ENCODE peak calls at places on chromosomes 1 and 21, in six cellular contexts. One of them, this sample, is unnamed.

GRCh38 chr1:232416026-232416568 is 213.8 kb downstream of the SIPA1L2 start:
- DNase-seq in WTC11: no peak
- DNase-seq in K562: no peak
- DNase-seq in NB4: no peak
- DNase-seq in A549: no peak
- DNase-seq in GM12878: no peak
- DNase-seq in this sample: no peak

GRCh38 chr1:43565600-43566360 is 35.1 kb downstream of the PTPRF start:
- DNase-seq in WTC11: peak; percentile 82
- DNase-seq in K562: peak; percentile 93
- DNase-seq in NB4: peak; percentile 45
- DNase-seq in A549: no peak
- DNase-seq in GM12878: no peak
- DNase-seq in this sample: no peak

GRCh38 chr1:110494522-110495406 is 24.2 kb downstream of the KCNA10 start:
- DNase-seq in WTC11: no peak
- DNase-seq in K562: no peak
- DNase-seq in NB4: no peak
- DNase-seq in A549: no peak
- DNase-seq in GM12878: no peak
- DNase-seq in this sample: no peak

GRCh38 chr1:39115271-39116110 is 89.0 kb upstream of the MACF1 start:
- DNase-seq in WTC11: no peak
- DNase-seq in K562: peak; percentile 70
- DNase-seq in NB4: peak; percentile 35
- DNase-seq in A549: no peak
- DNase-seq in GM12878: no peak
- DNase-seq in this sample: no peak

GRCh38 chr21:17786219-17787181 is 32.7 kb downstream of the C21orf91 start:
- DNase-seq in WTC11: no peak
- DNase-seq in K562: no peak
- DNase-seq in NB4: peak; percentile 28
- DNase-seq in A549: no peak
- DNase-seq in GM12878: no peak
- DNase-seq in this sample: peak; percentile 73

GRCh38 chr1:56806804-56807203 is 12.4 kb downstream of the FYB2 start:
- DNase-seq in WTC11: no peak
- DNase-seq in K562: no peak
- DNase-seq in NB4: no peak
- DNase-seq in A549: no peak
- DNase-seq in GM12878: no peak
- DNase-seq in this sample: no peak

GRCh38 chr1:206699626-206700025 is 14.9 kb downstream of the MAPKAPK2 start:
- DNase-seq in WTC11: no peak
- DNase-seq in K562: peak; percentile 13
- DNase-seq in NB4: peak; percentile 80
- DNase-seq in A549: no peak
- DNase-seq in GM12878: no peak
- DNase-seq in this sample: peak; percentile 74

GRCh38 chr1:183598386-183598785 is 8.1 kb upstream of the NCF2 start:
- DNase-seq in WTC11: no peak
- DNase-seq in K562: no peak
- DNase-seq in NB4: no peak
- DNase-seq in A549: no peak
- DNase-seq in GM12878: no peak
- DNase-seq in this sample: no peak

GRCh38 chr1:248849152-248849551 is 9.7 kb downstream of the ZNF692 start:
- DNase-seq in WTC11: no peak
- DNase-seq in K562: no peak
- DNase-seq in NB4: no peak
- DNase-seq in A549: no peak
- DNase-seq in GM12878: no peak
- DNase-seq in this sample: no peak

GRCh38 chr1:30194046-30194619 is 529.3 kb downstream of the MATN1 start:
- DNase-seq in WTC11: no peak
- DNase-seq in K562: no peak
- DNase-seq in NB4: no peak
- DNase-seq in A549: no peak
- DNase-seq in GM12878: no peak
- DNase-seq in this sample: no peak

GRCh38 chr1:231931846-231932454 is 305.4 kb downstream of the DISC1 start:
- DNase-seq in WTC11: peak; percentile 74
- DNase-seq in K562: peak; percentile 75
- DNase-seq in NB4: peak; percentile 54
- DNase-seq in A549: peak; percentile 53
- DNase-seq in GM12878: no peak
- DNase-seq in this sample: no peak

GRCh38 chr1:24849653-24850295 is 80.3 kb downstream of the RUNX3 start:
- DNase-seq in WTC11: no peak
- DNase-seq in K562: no peak
- DNase-seq in NB4: peak; percentile 80
- DNase-seq in A549: peak; percentile 40
- DNase-seq in GM12878: no peak
- DNase-seq in this sample: no peak

GRCh38 chr21:34726627-34727337 is 58.0 kb downstream of the CLIC6 start:
- DNase-seq in WTC11: no peak
- DNase-seq in K562: no peak
- DNase-seq in NB4: no peak
- DNase-seq in A549: no peak
- DNase-seq in GM12878: no peak
- DNase-seq in this sample: no peak

GRCh38 chr1:239247299-239247698 is 139.1 kb upstream of the CHRM3 start:
- DNase-seq in WTC11: no peak
- DNase-seq in K562: no peak
- DNase-seq in NB4: no peak
- DNase-seq in A549: no peak
- DNase-seq in GM12878: no peak
- DNase-seq in this sample: no peak

GRCh38 chr1:19582318-19582717 is 61.8 kb upstream of the NBL1 start:
- DNase-seq in WTC11: peak; percentile 91
- DNase-seq in K562: peak; percentile 74
- DNase-seq in NB4: peak; percentile 74
- DNase-seq in A549: peak; percentile 54
- DNase-seq in GM12878: peak; percentile 42
- DNase-seq in this sample: no peak

GRCh38 chr21:30408782-30409494 is 13.1 kb downstream of the KRTAP13-1 start:
- DNase-seq in WTC11: peak; percentile 84
- DNase-seq in K562: no peak
- DNase-seq in NB4: peak; percentile 69
- DNase-seq in A549: peak; percentile 72
- DNase-seq in GM12878: no peak
- DNase-seq in this sample: peak; percentile 14

GRCh38 chr1:240385985-240386978 is 225.7 kb downstream of the GREM2 start:
- DNase-seq in WTC11: no peak
- DNase-seq in K562: no peak
- DNase-seq in NB4: peak; percentile 2
- DNase-seq in A549: peak; percentile 82
- DNase-seq in GM12878: no peak
- DNase-seq in this sample: no peak

DNA sequence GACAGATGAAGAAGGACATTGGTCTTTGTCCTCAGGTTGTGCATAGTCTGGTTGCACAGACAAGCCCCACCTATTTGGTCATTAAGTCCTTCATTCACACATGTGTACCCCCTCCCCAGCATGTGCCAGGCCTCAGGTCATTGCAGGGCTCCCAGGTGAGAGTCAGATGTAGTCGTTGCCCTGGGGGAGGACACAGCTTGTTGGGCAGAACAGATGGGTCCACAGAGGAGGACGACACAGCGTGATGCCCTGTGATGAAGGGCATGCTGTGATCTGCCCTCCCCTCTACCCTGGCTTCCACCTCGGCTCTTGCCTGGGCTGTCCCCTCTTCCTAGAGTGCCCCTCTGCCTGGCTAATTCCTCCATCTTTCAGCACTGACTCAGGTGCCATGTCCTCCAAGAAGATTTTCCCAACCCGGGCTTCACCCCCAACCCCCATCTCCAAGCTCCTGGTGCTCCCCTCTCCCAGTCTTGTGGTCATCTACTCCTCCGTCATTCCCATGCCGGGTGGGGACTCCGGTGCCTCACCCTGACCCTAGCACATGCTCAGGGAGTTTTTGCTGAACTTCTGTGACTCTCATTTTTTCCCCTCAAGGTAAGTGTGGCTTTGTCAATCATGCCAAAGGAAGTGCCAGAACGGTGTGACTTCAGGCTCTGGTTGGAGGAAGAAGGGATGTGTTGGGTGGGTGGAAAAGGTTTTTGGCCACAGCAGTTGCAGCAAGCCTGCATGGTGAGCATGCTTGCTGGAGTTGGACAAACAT is 220.5 kb downstream of the FOXD2 start:
- DNase-seq in WTC11: no peak
- DNase-seq in K562: no peak
- DNase-seq in NB4: no peak
- DNase-seq in A549: no peak
- DNase-seq in GM12878: no peak
- DNase-seq in this sample: no peak
- TF ChIP-seq MAX in WTC11: no peak
- TF ChIP-seq MAX in K562: no peak
- TF ChIP-seq MAX in NB4: no peak
- TF ChIP-seq MAX in A549: no peak
- TF ChIP-seq MAX in GM12878: no peak
- TF ChIP-seq MAX in this sample: no peak

GRCh38 chr1:106831511-106831910 is 225.0 kb upstream of the PRMT6 start:
- DNase-seq in WTC11: no peak
- DNase-seq in K562: no peak
- DNase-seq in NB4: no peak
- DNase-seq in A549: no peak
- DNase-seq in GM12878: no peak
- DNase-seq in this sample: no peak
- TF ChIP-seq MAX in WTC11: no peak
- TF ChIP-seq MAX in K562: no peak
- TF ChIP-seq MAX in NB4: no peak
- TF ChIP-seq MAX in A549: no peak
- TF ChIP-seq MAX in GM12878: no peak
- TF ChIP-seq MAX in this sample: no peak

GRCh38 chr1:178389441-178389840 is 107.3 kb downstream of the CLEC20A start:
- DNase-seq in WTC11: no peak
- DNase-seq in K562: no peak
- DNase-seq in NB4: no peak
- DNase-seq in A549: no peak
- DNase-seq in GM12878: no peak
- DNase-seq in this sample: no peak
- TF ChIP-seq MAX in WTC11: no peak
- TF ChIP-seq MAX in K562: no peak
- TF ChIP-seq MAX in NB4: no peak
- TF ChIP-seq MAX in A549: no peak
- TF ChIP-seq MAX in GM12878: no peak
- TF ChIP-seq MAX in this sample: no peak

GRCh38 chr1:157134442-157134841 is 3.8 kb downstream of the ETV3 start:
- DNase-seq in WTC11: no peak
- DNase-seq in K562: no peak
- DNase-seq in NB4: no peak
- DNase-seq in A549: no peak
- DNase-seq in GM12878: no peak
- DNase-seq in this sample: no peak

GRCh38 chr1:157137051-157137772 is 983 bp downstream of the ETV3 start:
- DNase-seq in WTC11: no peak
- DNase-seq in K562: peak; percentile 38
- DNase-seq in NB4: peak; percentile 56
- DNase-seq in A549: peak; percentile 46
- DNase-seq in GM12878: no peak
- DNase-seq in this sample: no peak

GRCh38 chr1:157136133-157136532 is 2.1 kb downstream of the ETV3 start:
- DNase-seq in WTC11: no peak
- DNase-seq in K562: no peak
- DNase-seq in NB4: no peak
- DNase-seq in A549: peak; percentile 14
- DNase-seq in GM12878: no peak
- DNase-seq in this sample: peak; percentile 22

GRCh38 chr1:157135070-157135469 is 3.1 kb downstream of the ETV3 start:
- DNase-seq in WTC11: no peak
- DNase-seq in K562: no peak
- DNase-seq in NB4: no peak
- DNase-seq in A549: no peak
- DNase-seq in GM12878: no peak
- DNase-seq in this sample: no peak

GRCh38 chr1:157135646-157136045 is 2.5 kb downstream of the ETV3 start:
- DNase-seq in WTC11: no peak
- DNase-seq in K562: no peak
- DNase-seq in NB4: no peak
- DNase-seq in A549: no peak
- DNase-seq in GM12878: no peak
- DNase-seq in this sample: peak; percentile 29
- TF ChIP-seq MAX in WTC11: no peak
- TF ChIP-seq MAX in K562: no peak
- TF ChIP-seq MAX in NB4: no peak
- TF ChIP-seq MAX in A549: no peak
- TF ChIP-seq MAX in GM12878: no peak
- TF ChIP-seq MAX in this sample: no peak

DNA sequence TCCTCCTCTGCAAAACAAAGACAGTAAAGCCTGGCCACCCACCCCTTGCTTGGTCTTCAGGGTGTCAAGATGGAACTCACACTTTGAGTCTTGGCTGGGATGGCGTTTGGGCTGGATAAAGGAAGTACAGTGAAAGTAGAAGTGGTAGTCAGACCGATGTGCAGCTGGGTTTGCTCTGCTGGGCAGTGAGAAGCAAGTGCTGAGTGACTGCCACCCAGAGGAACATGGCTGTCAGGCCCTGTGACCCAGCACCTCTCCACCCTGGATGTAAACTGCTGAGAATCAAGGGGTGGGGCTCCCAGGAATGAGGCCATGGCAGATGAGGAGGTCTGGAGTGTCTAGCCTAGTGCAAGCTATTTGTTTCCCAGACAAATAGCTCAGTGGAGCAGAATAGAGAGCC is 51.2 kb downstream of the POFUT2 start:
- DNase-seq in WTC11: no peak
- DNase-seq in K562: no peak
- DNase-seq in NB4: peak; percentile 48
- DNase-seq in A549: no peak
- DNase-seq in GM12878: no peak
- DNase-seq in this sample: no peak
- TF ChIP-seq MAX in WTC11: no peak
- TF ChIP-seq MAX in K562: no peak
- TF ChIP-seq MAX in NB4: peak; percentile 9
- TF ChIP-seq MAX in A549: no peak
- TF ChIP-seq MAX in GM12878: no peak
- TF ChIP-seq MAX in this sample: no peak